ENCODE peak calls at places on chromosomes 1 and 21, in five cellular contexts. Y is H54; U is stimulated activated CD8-positive, alpha-beta memory T cell treated with anti-CD3 and anti-CD28 coated beads, Interleukin-15, amount 100 ng/mL, for 1 hour; F is MM.1S; K is activated CD4-positive, alpha-beta T cell treated with anti-CD3 and anti-CD28 coated beads, Interleukin-2, amount 50 U/mL, for 1 hour. X is an unnamed sample.

GRCh38 chr1:92583821-92584760 is 97.4 kb upstream of the GFI1 start:
- DNase-seq in Y (no peak), U (no peak), F (no peak), K (no peak), X (no peak)

GRCh38 chr1:3283849-3284248 is 170.6 kb upstream of the ARHGEF16 start:
- DNase-seq in Y (peak; percentile 40), U (no peak), F (no peak), K (no peak), X (no peak)

GRCh38 chr1:171817511-171818265 is 23.6 kb upstream of the DNM3 start:
- DNase-seq in Y (peak; percentile 65), U (no peak), F (no peak), K (no peak), X (no peak)

GRCh38 chr21:31220567-31220966 is 123.5 kb downstream of the TIAM1 start:
- DNase-seq in Y (no peak), U (no peak), F (no peak), K (no peak), X (peak; percentile 76)

GRCh38 chr1:184513966-184514365 is 127.1 kb downstream of the C1orf21 start:
- DNase-seq in Y (no peak), U (no peak), F (no peak), K (no peak), X (no peak)

GRCh38 chr21:41682719-41683179 is 84.1 kb downstream of the RIPK4 start:
- DNase-seq in Y (no peak), U (no peak), F (no peak), K (no peak), X (no peak)

GRCh38 chr1:6979003-6979577 is 193.8 kb downstream of the CAMTA1 start:
- DNase-seq in Y (no peak), U (no peak), F (no peak), K (no peak), X (no peak)

GRCh38 chr1:214377886-214378285 is 96.9 kb downstream of the SMYD2 start:
- DNase-seq in Y (no peak), U (no peak), F (no peak), K (no peak), X (no peak)

GRCh38 chr1:208142632-208143390 is 101.4 kb downstream of the PLXNA2 start:
- DNase-seq in Y (no peak), U (no peak), F (no peak), K (no peak), X (no peak)

GRCh38 chr1:152827173-152827572 is at the start of gene LCE1A:
- DNase-seq in Y (no peak), U (no peak), F (no peak), K (no peak), X (no peak)

GRCh38 chr1:201404016-201404598 is 5.0 kb upstream of the LAD1 start:
- DNase-seq in Y (no peak), U (no peak), F (no peak), K (no peak), X (no peak)

GRCh38 chr1:209076688-209077087 is 506.8 kb upstream of the CAMK1G start:
- DNase-seq in Y (no peak), U (no peak), F (peak; percentile 41), K (no peak), X (no peak)

GRCh38 chr1:78377356-78377928 is 113.3 kb upstream of the PTGFR start:
- DNase-seq in Y (no peak), U (no peak), F (no peak), K (no peak), X (no peak)

GRCh38 chr21:31752352-31752751 is 20.4 kb upstream of the SCAF4 start:
- DNase-seq in Y (peak; percentile 33), U (no peak), F (no peak), K (no peak), X (no peak)

GRCh38 chr21:36486246-36486645 is 6.3 kb upstream of the CLDN14 start:
- DNase-seq in Y (no peak), U (no peak), F (no peak), K (no peak), X (no peak)

GRCh38 chr1:90393025-90393424 is 324.1 kb downstream of the BARHL2 start:
- DNase-seq in Y (no peak), U (no peak), F (no peak), K (no peak), X (no peak)

GRCh38 chr1:117436528-117436927 is 69.3 kb downstream of the MAN1A2 start:
- DNase-seq in Y (no peak), U (no peak), F (no peak), K (no peak), X (no peak)

GRCh38 chr1:222926566-222926965 is 111.7 kb downstream of the DISP1 start:
- DNase-seq in Y (no peak), U (no peak), F (no peak), K (no peak), X (no peak)

GRCh38 chr1:77494036-77494435 is 188.4 kb downstream of the ZZZ3 start:
- DNase-seq in Y (no peak), U (no peak), F (no peak), K (no peak), X (no peak)

GRCh38 chr1:45617618-45618017 is 6.2 kb downstream of the CCDC17 start:
- DNase-seq in Y (peak; percentile 33), U (no peak), F (no peak), K (no peak), X (no peak)

X was measured in NCI-H1930.